ENCODE peak calls at places on chromosomes 2 and 18, in four cellular contexts. T, F, O and Z are unnamed samples.

GRCh38 chr2:235095569-235095968 is 143.8 kb downstream of the SH3BP4 start:
- DNase-seq in T (no peak), F (peak; percentile 46), O (no peak), Z (no peak)

GRCh38 chr2:212843409-212844199 is 305.0 kb upstream of the ERBB4 start:
- DNase-seq in T (no peak), F (peak; percentile 91), O (no peak), Z (no peak)

GRCh38 chr2:134773372-134774073 is 54.7 kb upstream of the TMEM163 start:
- DNase-seq in T (no peak), F (no peak), O (no peak), Z (no peak)

GRCh38 chr18:7617738-7618422 is 50.8 kb downstream of the PTPRM start:
- DNase-seq in T (no peak), F (peak; percentile 70), O (peak; percentile 65), Z (no peak)

GRCh38 chr2:55901322-55901721 is 22.3 kb downstream of the EFEMP1 start:
- DNase-seq in T (no peak), F (peak; percentile 53), O (no peak), Z (no peak)

GRCh38 chr2:96489673-96490072 is 15.5 kb downstream of the NEURL3 start:
- DNase-seq in T (no peak), F (no peak), O (no peak), Z (no peak)

GRCh38 chr2:240358821-240359342 is 76.6 kb upstream of the GPC1 start:
- DNase-seq in T (no peak), F (no peak), O (no peak), Z (no peak)

GRCh38 chr2:10400568-10400977 is 47.6 kb downstream of the ODC1 start:
- DNase-seq in T (no peak), F (no peak), O (peak; percentile 50), Z (peak; percentile 84)

GRCh38 chr2:16613475-16613874 is 52.2 kb downstream of the CYRIA start:
- DNase-seq in T (no peak), F (no peak), O (no peak), Z (no peak)

GRCh38 chr2:174546519-174547506 is 50.8 kb downstream of the WIPF1 start:
- DNase-seq in T (no peak), F (peak; percentile 43), O (no peak), Z (no peak)

GRCh38 chr2:146312899-146313298 is 1531.9 kb upstream of the ACVR2A start:
- DNase-seq in T (no peak), F (peak; percentile 48), O (no peak), Z (no peak)

GRCh38 chr2:115174651-115175050 is 732.2 kb downstream of the DPP10 start:
- DNase-seq in T (no peak), F (no peak), O (no peak), Z (no peak)

GRCh38 chr2:55351672-55352071 is 68.0 kb downstream of the CCDC88A start:
- DNase-seq in T (no peak), F (no peak), O (no peak), Z (no peak)

DNA sequence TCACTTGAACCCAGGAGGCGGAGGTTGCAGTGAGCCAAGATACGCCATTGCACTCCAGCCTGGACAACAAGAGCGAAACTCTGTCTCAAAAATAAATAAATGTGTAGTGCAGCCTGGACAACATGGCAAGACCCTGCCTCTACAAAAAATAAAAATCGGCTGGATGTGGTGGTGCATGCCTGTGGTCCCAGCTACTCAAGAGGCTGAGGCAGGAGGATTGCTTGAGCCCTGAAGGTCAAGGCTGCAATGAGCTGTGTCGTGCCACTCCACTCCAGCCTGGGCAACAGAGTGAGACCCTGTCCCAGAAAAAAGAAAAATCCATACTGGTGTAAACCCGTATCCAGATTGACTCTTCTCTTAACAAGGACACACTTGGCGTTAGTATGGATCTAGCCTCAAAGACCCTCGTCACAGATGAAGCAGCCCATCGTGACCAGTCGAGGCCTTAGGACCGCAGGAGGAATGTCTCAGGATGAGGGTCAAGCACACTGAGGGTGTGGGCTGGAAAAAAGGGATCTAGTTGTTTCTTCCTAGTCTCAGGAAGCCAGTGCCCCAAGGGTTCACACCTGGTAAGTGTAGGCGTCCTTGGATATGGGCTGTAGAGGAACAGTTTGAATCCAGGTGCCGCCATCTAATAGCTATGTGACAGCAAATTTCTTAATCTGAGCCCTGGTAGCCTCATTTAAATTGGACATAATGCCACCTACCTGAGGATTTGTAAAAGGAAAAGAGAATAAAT is 4.0 kb upstream of the GPBAR1 start:
- DNase-seq in T (no peak), F (no peak), O (no peak), Z (no peak)
- TF ChIP-seq POLR2A in T (no peak), F (no peak), O (no peak), Z (no peak)

DNA sequence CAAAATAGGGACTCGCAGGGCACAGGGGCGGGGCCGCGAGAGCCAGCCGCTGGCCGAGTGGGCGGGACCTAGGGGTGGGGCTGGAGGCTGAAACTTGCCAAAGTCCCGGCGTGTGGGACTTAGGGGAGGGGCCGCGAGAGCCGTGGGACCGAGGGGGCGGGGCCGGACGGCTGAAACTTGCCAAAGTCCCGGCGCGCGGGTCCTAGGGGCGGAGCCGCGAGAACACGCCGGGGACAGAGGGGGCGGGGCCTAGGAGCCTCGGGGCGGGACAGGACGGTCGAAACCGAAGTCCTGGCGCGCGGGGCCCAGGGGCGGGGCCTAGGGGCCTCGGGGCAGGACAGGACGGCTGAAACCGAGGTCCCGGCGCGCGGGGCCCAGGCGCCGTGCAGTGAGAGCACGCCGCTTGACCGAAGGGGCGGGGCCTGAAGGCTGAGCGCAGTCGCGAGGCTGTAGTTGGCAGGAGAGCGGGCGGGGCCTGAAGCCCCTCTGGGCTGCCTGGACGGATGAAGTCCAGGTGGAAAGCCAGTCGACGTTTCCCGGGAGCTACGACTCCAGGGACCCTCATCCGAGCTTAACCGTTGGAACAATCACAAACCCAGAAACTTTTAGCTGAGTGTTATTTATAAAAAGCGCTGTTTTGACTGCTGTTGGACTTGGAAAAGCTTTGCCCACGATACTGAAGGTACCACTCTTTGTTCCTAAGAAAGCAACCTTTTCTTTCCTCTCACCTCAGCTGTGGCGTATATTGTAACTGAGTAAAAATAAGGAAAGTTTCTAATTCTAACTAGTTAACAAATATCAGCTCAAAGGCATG is 475 bp upstream of the BARD1 start:
- DNase-seq in T (peak; percentile 91), F (peak; percentile 97), O (peak; percentile 99), Z (peak; percentile 100)
- TF ChIP-seq POLR2A in T (peak; percentile 61), F (no peak), O (peak; percentile 49), Z (no peak)

GRCh38 chr2:168997113-168997512 is 34.0 kb downstream of the ABCB11 start:
- DNase-seq in T (no peak), F (no peak), O (no peak), Z (no peak)

GRCh38 chr2:169001116-169001815 is 29.9 kb downstream of the ABCB11 start:
- DNase-seq in T (no peak), F (no peak), O (no peak), Z (no peak)

GRCh38 chr2:168999668-169000213 is 31.4 kb downstream of the ABCB11 start:
- DNase-seq in T (no peak), F (no peak), O (no peak), Z (no peak)

GRCh38 chr2:168997794-168998193 is 33.3 kb downstream of the ABCB11 start:
- DNase-seq in T (no peak), F (no peak), O (no peak), Z (no peak)

DNA sequence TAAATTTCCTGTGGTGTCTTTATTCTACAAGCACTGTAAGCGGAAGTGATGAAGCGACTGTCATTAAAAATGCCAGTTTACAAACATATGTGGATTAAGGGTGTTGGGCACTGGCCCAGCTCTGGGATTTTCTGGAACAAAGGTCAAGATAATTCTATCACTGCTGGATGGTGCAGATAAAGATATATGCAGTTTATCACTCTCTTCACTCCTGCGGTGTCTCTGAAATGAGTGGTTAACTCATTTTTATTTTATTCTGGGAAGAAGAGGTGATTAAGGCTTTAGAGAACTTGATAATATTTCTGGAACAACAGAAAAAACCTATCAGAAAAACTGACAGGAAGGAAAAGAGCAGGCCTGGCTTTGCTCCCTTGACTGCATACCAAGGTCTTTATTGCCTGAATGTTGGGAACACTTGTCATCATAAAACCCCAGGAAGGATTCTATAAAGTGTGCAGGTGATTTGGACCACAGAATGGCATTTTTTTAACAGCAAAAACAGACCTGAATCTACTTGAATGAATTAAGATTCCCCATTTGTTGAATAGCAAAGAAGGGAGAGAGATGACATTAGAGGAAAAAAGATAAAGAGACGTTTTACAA is 32.4 kb downstream of the ABCB11 start:
- DNase-seq in T (no peak), F (no peak), O (no peak), Z (no peak)
- TF ChIP-seq POLR2A in T (no peak), F (no peak), O (no peak), Z (no peak)

DNA sequence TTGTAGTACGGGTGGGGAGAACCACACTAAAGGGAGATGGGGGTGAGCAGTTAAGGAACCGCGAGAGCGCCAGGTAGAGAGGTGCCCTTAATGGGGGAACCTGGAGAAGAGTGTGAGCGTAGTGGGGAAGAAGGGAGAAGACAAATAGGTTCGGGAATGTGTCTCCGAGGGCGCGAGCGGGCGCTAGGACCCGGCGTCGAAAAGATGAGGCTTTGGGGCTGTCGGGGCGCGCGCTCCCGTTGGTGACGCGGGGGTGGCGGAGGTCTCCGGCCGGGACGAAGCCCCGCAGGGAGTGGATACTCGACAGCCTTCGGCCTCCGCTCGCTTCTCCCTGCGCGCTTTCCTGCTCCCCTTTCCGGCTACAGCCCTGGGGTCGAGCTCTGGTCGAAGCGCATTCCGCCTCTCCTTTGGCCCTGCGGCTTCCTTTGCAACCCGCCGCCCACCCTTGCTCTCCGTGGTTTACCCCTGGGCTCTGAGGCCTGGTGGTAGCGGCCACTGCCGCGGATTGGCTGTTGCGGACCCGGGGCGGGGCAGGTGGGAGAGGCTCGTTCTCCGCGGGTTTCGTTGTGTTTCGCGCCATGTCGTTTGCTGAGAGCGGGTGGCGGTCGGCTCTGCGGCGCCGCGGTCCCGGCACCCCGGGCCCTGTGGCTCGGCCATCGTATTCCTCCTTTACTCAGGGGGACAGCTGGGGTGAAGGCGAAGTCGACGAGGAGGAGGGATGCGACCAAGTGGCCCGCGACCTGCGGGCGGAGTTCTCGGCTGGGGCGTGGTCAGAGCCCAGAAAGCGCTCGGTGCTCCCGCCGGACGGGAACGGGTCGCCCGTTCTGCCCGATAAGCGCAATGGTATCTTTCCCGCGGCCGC is at the start of gene ARL6IP6:
- DNase-seq in T (peak; percentile 77), F (peak; percentile 84), O (peak; percentile 94), Z (peak; percentile 99)
- TF ChIP-seq POLR2A in T (peak; percentile 86), F (peak; percentile 76), O (peak; percentile 83), Z (peak; percentile 49)